ENCODE peak calls at places on chromosomes 11 and 22, in four cellular contexts. Q is AG10803, T is cardiac fibroblast, A is body of pancreas. L is an unnamed sample.

GRCh38 chr22:36873614-36874308 is 13.0 kb downstream of the NCF4 start:
- DNase-seq in A (peak), T (peak), Q (peak), L (peak)

GRCh38 chr11:57237204-57237681 is at the start of gene APLNR:
- DNase-seq in Q (no peak), A (no peak), T (no peak), L (no peak)

GRCh38 chr11:11552688-11553087 is 69.1 kb downstream of the GALNT18 start:
- DNase-seq in A (no peak), Q (no peak), T (no peak), L (peak)

GRCh38 chr11:11895672-11896071 is 53.9 kb downstream of the USP47 start:
- DNase-seq in A (no peak), T (peak), Q (peak), L (no peak)

GRCh38 chr22:27420817-27421361 is 380.7 kb downstream of the MN1 start:
- DNase-seq in Q (peak), A (peak), T (peak), L (peak)

GRCh38 chr11:82846037-82846383 is 54.2 kb downstream of the PRCP start:
- DNase-seq in A (no peak), T (no peak), Q (no peak), L (no peak)

GRCh38 chr11:77467993-77468392 is 5.9 kb downstream of the PAK1 start:
- DNase-seq in Q (peak), T (peak), A (no peak), L (no peak)

GRCh38 chr11:62573006-62573591 is 592 bp downstream of the EEF1G start:
- DNase-seq in Q (no peak), T (peak), A (no peak), L (no peak)

GRCh38 chr11:63851354-63851753 is 12.4 kb downstream of the MARK2 start:
- DNase-seq in Q (no peak), T (no peak), A (no peak), L (no peak)

GRCh38 chr11:78525720-78526119 is 48.9 kb downstream of the NARS2 start:
- DNase-seq in Q (no peak), T (no peak), A (no peak), L (no peak)

GRCh38 chr11:34480339-34480738 is 33.3 kb downstream of the ELF5 start:
- DNase-seq in Q (no peak), A (no peak), T (no peak), L (no peak)

GRCh38 chr22:37675930-37676571 is 615 bp downstream of the LGALS1 start:
- DNase-seq in T (peak), Q (peak), A (peak), L (peak)

GRCh38 chr22:33883961-33884808 is 36.1 kb downstream of the LARGE1 start:
- DNase-seq in A (no peak), T (no peak), Q (no peak), L (no peak)

GRCh38 chr11:118670063-118670462 is 9.4 kb downstream of the TREH start:
- DNase-seq in Q (no peak), T (no peak), A (no peak), L (no peak)

GRCh38 chr11:81492923-81493445 is 1240.7 kb downstream of the FAM181B start:
- DNase-seq in A (no peak), Q (no peak), T (no peak), L (no peak)

GRCh38 chr22:24118689-24119384 is 62.5 kb upstream of the SUSD2 start:
- DNase-seq in A (no peak), Q (no peak), T (no peak), L (no peak)

GRCh38 chr22:28943501-28943879 is 60.1 kb downstream of the ZNRF3 start:
- DNase-seq in A (no peak), T (no peak), Q (no peak), L (no peak)

GRCh38 chr11:72220696-72221363 is 3.7 kb upstream of the INPPL1 start:
- DNase-seq in T (no peak), A (no peak), Q (no peak), L (no peak)

GRCh38 chr11:88280673-88281316 is 56.7 kb downstream of the CTSC start:
- DNase-seq in A (no peak), T (peak), Q (peak), L (no peak)

GRCh38 chr11:116263770-116264169 is 509.0 kb downstream of the BUD13 start:
- DNase-seq in T (no peak), Q (no peak), A (no peak), L (no peak)

GRCh38 chr11:79418241-79418640 is 22.6 kb downstream of the TENM4 start:
- DNase-seq in A (no peak), T (no peak), Q (no peak), L (no peak)

GRCh38 chr11:128507936-128508335 is 79.4 kb downstream of the ETS1 start:
- DNase-seq in T (no peak), Q (no peak), A (no peak), L (no peak)

GRCh38 chr11:26556582-26556981 is 15.5 kb downstream of the MUC15 start:
- DNase-seq in T (no peak), Q (no peak), A (no peak), L (peak)

GRCh38 chr11:111846640-111847039 is 24.7 kb downstream of the ALG9 start:
- DNase-seq in T (peak), Q (peak), A (no peak), L (no peak)

GRCh38 chr22:37741312-37741795 is 44.5 kb downstream of the TRIOBP start:
- DNase-seq in A (peak), T (peak), Q (peak), L (no peak)

GRCh38 chr11:20962581-20962980 is 293.2 kb downstream of the NELL1 start:
- DNase-seq in Q (no peak), T (no peak), A (no peak), L (no peak)

GRCh38 chr11:127002669-127003259 is 2.2 kb upstream of the KIRREL3 start:
- DNase-seq in A (no peak), T (no peak), Q (no peak), L (no peak)

GRCh38 chr22:39219071-39220050 is 25.4 kb downstream of the PDGFB start:
- DNase-seq in Q (no peak), A (no peak), T (no peak), L (no peak)

GRCh38 chr22:50706481-50707125 is 31.4 kb upstream of the ACR start:
- DNase-seq in A (no peak), Q (no peak), T (no peak), L (no peak)

GRCh38 chr22:39419096-39419495 is 19.5 kb downstream of the TAB1 start:
- DNase-seq in T (no peak), A (no peak), Q (no peak), L (no peak)

GRCh38 chr11:67286621-67287333 is 2.3 kb upstream of the ANKRD13D start:
- DNase-seq in A (no peak), Q (no peak), T (no peak), L (no peak)
- TF ChIP-seq CTCF in A (no peak), Q (no peak), T (no peak), L (no peak)

GRCh38 chr11:61392991-61393595 is 706 bp downstream of the TMEM216 start:
- DNase-seq in T (no peak), A (no peak), Q (peak), L (no peak)
- TF ChIP-seq CTCF in T (no peak), A (no peak), Q (peak), L (no peak)

GRCh38 chr11:2929880-2930704 is 872 bp upstream of the PHLDA2 start:
- DNase-seq in Q (peak), T (peak), A (peak), L (peak)

GRCh38 chr11:2927493-2927800 is 1.8 kb downstream of the PHLDA2 start:
- DNase-seq in A (no peak), Q (no peak), T (no peak), L (no peak)

GRCh38 chr11:2927851-2928604 is 1.2 kb downstream of the PHLDA2 start:
- DNase-seq in A (no peak), T (peak), Q (peak), L (peak)

GRCh38 chr11:2929511-2929879 is 275 bp upstream of the PHLDA2 start:
- DNase-seq in Q (peak), T (peak), A (peak), L (peak)

DNA sequence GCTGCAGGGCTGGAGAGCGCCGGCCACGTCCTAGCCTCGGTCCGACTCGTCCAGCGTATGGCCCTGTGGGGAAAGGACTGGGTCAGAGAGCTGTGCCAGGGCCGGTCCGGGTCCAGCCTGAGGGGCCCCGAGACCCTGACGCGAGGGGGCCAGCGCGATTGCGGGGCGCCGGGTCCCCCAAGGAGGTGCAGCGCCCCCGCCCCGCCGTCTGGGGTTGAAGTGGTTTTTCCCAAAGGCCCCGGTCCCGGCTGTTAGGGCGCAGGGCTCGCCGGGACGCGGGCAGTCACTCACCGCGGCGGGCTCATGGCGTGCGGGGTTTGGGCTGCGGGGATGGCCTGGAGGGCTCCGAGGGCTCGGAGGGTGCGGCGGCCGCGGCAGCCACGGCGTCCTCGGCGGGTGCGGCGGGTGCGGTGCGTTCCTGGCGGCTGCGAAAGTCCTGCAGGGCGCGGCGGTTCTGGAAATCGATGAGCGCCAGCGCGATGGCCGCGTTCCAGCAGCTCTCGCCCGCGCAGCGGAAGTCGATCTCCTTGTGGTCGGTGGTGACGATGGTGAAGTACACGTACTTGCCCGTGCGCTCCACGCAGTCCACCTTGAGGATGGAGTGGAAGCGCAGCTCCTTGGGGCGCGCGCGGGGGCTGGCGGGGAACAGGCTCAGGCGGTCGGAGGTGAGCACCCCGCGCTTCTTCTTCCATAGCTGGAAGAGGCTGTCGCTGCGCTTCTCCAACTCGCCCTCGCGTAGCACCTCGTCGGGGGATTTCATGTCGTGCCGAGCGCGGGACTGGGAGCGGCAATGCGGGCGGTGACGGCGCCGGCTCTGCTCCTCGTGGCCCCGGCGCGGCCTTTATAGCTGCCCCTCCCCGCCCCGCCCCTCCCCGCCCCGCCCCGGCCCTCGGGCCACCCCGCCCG is at the start of gene PHLDA2:
- DNase-seq in A (peak), T (peak), Q (peak), L (peak)
- TF ChIP-seq CTCF in A (peak), T (no peak), Q (peak), L (no peak)

DNA sequence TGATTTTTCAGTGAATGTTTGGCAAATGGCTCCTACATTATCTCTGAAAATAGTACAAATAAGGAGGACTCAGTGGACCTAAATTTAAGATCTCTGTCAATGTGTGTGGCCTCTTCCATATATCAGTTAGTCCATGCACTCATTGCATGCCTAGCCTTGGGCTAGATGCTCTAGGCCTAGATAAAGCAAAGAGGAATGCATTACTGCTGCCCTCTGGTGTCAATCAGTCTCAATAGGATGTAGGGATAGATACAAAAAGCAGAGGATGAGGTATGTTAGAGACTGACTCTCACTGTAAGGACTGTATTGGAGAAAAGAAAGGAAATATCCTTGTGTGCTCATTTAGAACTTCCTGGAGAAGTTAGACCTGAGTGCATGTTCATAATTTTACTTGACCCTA is 42.0 kb downstream of the MS4A2 start:
- DNase-seq in Q (no peak), T (peak), A (peak), L (peak)
- TF ChIP-seq CTCF in Q (peak), T (no peak), A (peak), L (peak)

GRCh38 chr22:46131151-46131587 is 19.2 kb upstream of the PPARA start:
- DNase-seq in T (no peak), A (no peak), Q (no peak), L (no peak)
- TF ChIP-seq CTCF in T (peak), A (no peak), Q (peak), L (peak)

DNA sequence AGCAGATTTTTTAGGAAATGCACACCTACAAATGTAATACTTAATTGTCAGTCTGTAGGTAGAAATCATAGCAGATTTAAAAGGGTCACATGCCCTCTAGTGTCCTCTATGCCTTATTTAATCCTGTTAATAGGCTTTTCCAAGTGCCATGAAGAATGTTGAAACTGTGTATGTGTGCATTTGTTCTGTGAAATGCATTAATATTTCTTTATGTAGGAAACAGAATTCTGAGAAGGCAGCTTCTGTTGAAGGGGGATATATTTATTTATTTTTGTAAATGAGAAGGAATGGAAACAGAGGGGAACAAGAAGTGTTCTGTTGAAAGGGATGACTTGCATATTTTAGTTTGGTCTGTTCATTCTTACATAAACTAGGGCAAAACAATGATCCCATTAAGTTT is 51.0 kb downstream of the SVIP start:
- DNase-seq in A (no peak), T (no peak), Q (no peak), L (no peak)
- TF ChIP-seq CTCF in A (peak), T (no peak), Q (no peak), L (no peak)